ENCODE peak calls at places on chromosomes 7 and 10, in six cellular contexts. C is mesenchymal stem cell; M is right cardiac atrium; G is CD8-positive, alpha-beta memory T cell; L is effector memory CD4-positive, alpha-beta T cell; A is pancreas. K is an unnamed sample.

GRCh38 chr10:44195120-44196007 is 189.5 kb downstream of the CXCL12 start:
- DNase-seq in A (peak; percentile 72), G (no peak), M (peak; percentile 70), L (no peak), C (peak; percentile 86), K (no peak)

GRCh38 chr10:114499630-114500190 is 95.4 kb upstream of the AFAP1L2 start:
- DNase-seq in M (no peak), A (no peak), L (peak; percentile 19), G (no peak), C (no peak), K (no peak)

GRCh38 chr7:4783292-4783652 is 7.8 kb downstream of the AP5Z1 start:
- DNase-seq in M (no peak), C (no peak), G (no peak), A (no peak), L (no peak), K (no peak)

GRCh38 chr10:11647676-11648075 is 36.2 kb upstream of the USP6NL start:
- DNase-seq in A (no peak), L (no peak), C (no peak), M (no peak), G (no peak), K (no peak)

GRCh38 chr10:49749556-49750491 is 12.3 kb downstream of the OGDHL start:
- DNase-seq in C (no peak), G (no peak), L (no peak), M (no peak), A (no peak), K (no peak)

GRCh38 chr7:137402535-137403258 is 59.2 kb upstream of the PTN start:
- DNase-seq in L (no peak), M (no peak), A (no peak), C (no peak), G (no peak), K (no peak)

GRCh38 chr7:100155553-100156317 is 2.8 kb downstream of the TRAPPC14 start:
- DNase-seq in G (no peak), L (no peak), A (no peak), C (no peak), M (no peak), K (no peak)

GRCh38 chr7:1080251-1080917 is 7.5 kb upstream of the GPER1 start:
- DNase-seq in C (peak; percentile 57), A (no peak), G (no peak), M (no peak), L (no peak), K (no peak)

GRCh38 chr10:113515521-113516045 is 37.3 kb upstream of the HABP2 start:
- DNase-seq in C (no peak), G (no peak), L (no peak), A (no peak), M (no peak), K (no peak)

GRCh38 chr10:76311752-76312699 is 880.6 kb downstream of the LRMDA start:
- DNase-seq in M (no peak), A (peak; percentile 36), C (peak; percentile 50), L (no peak), G (no peak), K (no peak)

GRCh38 chr10:118349235-118349634 is 7.1 kb upstream of the FAM204A start:
- DNase-seq in A (no peak), C (no peak), M (no peak), L (no peak), G (no peak), K (no peak)

GRCh38 chr7:70619659-70620058 is 512.3 kb upstream of the GALNT17 start:
- DNase-seq in C (no peak), M (no peak), G (no peak), L (no peak), A (no peak), K (no peak)

GRCh38 chr7:29488203-29488970 is 75.2 kb upstream of the PRR15 start:
- DNase-seq in L (no peak), C (no peak), G (no peak), M (no peak), A (no peak), K (no peak)

GRCh38 chr10:76035728-76036409 is 604.4 kb downstream of the LRMDA start:
- DNase-seq in M (no peak), G (no peak), C (no peak), A (peak; percentile 18), L (no peak), K (no peak)

GRCh38 chr7:836429-836828 is 4.2 kb downstream of the SUN1 start:
- DNase-seq in C (peak; percentile 65), L (no peak), A (no peak), G (no peak), M (no peak), K (peak; percentile 33)

GRCh38 chr7:101363196-101363733 is 590 bp downstream of the COL26A1 start:
- DNase-seq in L (no peak), A (no peak), C (no peak), G (no peak), M (no peak), K (no peak)

GRCh38 chr7:99098824-99099498 is 44.9 kb downstream of the SMURF1 start:
- DNase-seq in M (no peak), C (peak; percentile 63), L (no peak), A (no peak), G (no peak), K (no peak)

GRCh38 chr7:76294344-76295024 is 8.0 kb upstream of the HSPB1 start:
- DNase-seq in C (peak; percentile 91), A (peak; percentile 98), G (no peak), M (peak; percentile 99), L (no peak), K (peak; percentile 99)

GRCh38 chr10:33509231-33509871 is 174.9 kb upstream of the NRP1 start:
- DNase-seq in A (peak; percentile 47), M (peak; percentile 53), G (no peak), C (peak; percentile 92), L (no peak), K (peak; percentile 63)

GRCh38 chr7:3302681-3303320 is 1.7 kb downstream of the SDK1 start:
- DNase-seq in C (no peak), L (no peak), M (no peak), A (no peak), G (no peak), K (no peak)

GRCh38 chr7:140671966-140672365 is 779 bp upstream of the ADCK2 start:
- DNase-seq in A (no peak), G (no peak), M (no peak), C (no peak), L (no peak), K (no peak)

GRCh38 chr7:98106647-98107312 is at the start of gene LMTK2:
- DNase-seq in C (peak; percentile 89), G (peak; percentile 97), A (peak; percentile 97), L (peak; percentile 93), M (peak; percentile 95), K (peak; percentile 99)

DNA sequence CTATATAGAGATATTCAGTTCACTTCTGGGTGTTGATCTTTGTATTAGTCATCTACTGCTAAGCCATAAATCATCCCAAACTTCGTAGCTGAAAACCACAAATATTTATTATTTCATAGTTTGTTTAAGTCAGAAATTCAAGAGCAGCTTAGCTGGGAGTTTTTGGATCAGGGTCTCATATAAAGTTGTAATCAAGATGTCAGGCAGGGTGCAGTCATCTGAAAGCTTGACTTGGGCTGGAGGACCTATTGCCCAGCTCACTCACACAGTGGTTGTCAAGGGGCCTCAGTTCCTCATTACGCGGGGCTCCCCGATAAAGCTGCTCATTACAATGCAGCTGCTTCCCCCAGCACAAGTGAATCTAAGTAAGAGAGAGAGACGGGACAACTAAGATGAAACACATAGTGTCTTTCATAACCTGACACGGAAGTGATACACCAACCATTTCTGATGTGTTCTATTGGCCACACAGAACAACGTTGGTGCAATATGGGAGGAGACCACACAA is 15.7 kb downstream of the PPP1R3C start:
- DNase-seq in C (peak; percentile 78), M (no peak), L (no peak), A (no peak), G (no peak), K (no peak)
- H3K27ac ChIP-seq in C (peak overlapping the region; percentile 74), M (no peak overlapping the region), L (no peak overlapping the region), A (no peak overlapping the region), G (no peak overlapping the region), K (no peak overlapping the region)

GRCh38 chr7:83517026-83517700 is 131.8 kb downstream of the SEMA3E start:
- DNase-seq in G (no peak), A (no peak), M (no peak), C (no peak), L (no peak), K (no peak)
- H3K27ac ChIP-seq in G (no peak overlapping the region), A (no peak overlapping the region), M (no peak overlapping the region), C (peak overlapping the region; percentile 40), L (no peak overlapping the region), K (no peak overlapping the region)

DNA sequence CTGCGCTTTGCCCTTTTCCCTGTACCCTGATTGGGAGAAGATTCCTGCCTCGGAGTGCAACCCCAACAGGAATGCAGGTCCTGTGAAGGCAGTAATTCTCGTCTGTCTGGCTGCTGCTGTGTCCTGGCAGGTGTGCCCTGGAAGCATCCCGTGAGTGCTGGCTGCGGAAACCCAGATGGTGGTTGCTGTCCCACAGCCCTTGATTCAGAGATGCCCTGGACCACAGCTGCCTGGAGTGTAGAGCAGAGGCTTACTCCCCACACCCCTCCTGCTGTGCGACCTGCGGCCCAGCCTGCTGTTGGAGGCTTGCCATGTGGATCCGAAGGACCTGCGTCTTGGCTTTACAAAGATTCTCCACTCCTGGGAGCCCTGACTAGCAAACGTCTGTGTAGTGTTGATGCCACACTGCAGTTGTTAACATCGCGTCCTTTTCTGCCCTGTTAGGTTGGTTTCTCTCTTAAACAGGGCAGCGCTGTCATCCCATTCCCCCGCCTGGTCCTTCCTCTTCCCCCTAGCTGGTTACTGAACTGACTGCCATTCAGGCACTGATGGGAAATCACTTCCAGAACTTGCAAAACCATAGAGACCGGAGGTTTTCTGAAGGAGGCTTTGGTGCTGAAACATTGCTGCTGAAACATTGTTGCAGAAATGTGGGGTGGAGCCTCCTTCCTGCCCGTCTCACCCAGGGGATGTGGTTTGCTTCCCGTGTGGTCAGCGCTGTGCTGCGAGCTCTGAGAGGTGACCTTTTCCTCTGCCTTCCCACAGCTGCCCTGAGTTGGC is 53.3 kb downstream of the DNAJB6 start:
- DNase-seq in C (peak; percentile 19), L (no peak), M (peak; percentile 52), G (no peak), A (no peak), K (no peak)
- H3K27ac ChIP-seq in C (peak overlapping the region; percentile 76), L (no peak overlapping the region), M (peak overlapping the region; percentile 39), G (no peak overlapping the region), A (no peak overlapping the region), K (no peak overlapping the region)

DNA sequence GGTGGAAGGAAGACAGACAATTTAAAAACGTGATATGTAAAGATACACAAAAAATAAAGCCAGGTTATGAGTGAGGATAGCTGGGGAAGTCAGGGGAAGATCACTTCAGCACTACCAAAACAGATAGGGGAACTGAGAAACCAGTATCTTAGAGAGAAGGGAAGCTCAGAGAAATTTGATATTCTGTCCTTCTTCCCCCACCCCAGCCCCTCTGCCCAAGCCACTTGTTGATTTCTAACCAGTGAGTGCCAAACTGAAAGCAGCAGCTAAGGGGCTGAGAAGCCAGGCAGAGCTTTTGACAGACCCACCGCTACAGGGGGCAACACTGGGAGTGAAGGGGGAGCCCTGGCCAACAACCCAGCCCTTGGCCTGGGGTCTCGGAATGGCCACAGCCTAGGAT is 9.1 kb upstream of the SLC29A3 start:
- DNase-seq in G (no peak), A (no peak), M (no peak), L (no peak), C (no peak), K (no peak)
- H3K27ac ChIP-seq in G (no peak overlapping the region), A (no peak overlapping the region), M (no peak overlapping the region), L (no peak overlapping the region), C (no peak overlapping the region), K (no peak overlapping the region)

GRCh38 chr10:79093658-79094411 is 25.1 kb downstream of the ZMIZ1 start:
- DNase-seq in A (peak; percentile 85), M (peak; percentile 78), G (no peak), C (peak; percentile 94), L (no peak), K (peak; percentile 92)
- H3K27ac ChIP-seq in A (peak overlapping the region; percentile 71), M (peak overlapping the region; percentile 89), G (peak overlapping the region; percentile 61), C (no peak overlapping the region), L (no peak overlapping the region), K (peak overlapping the region; percentile 93)

GRCh38 chr7:28178537-28178936 is 2.1 kb downstream of the JAZF1 start:
- DNase-seq in A (no peak), L (no peak), M (no peak), G (no peak), C (no peak), K (no peak)
- H3K27ac ChIP-seq in A (no peak overlapping the region), L (no peak overlapping the region), M (peak overlapping the region; percentile 54), G (no peak overlapping the region), C (peak overlapping the region; percentile 3), K (no peak overlapping the region)